ENCODE peak calls at places on chromosomes 3 and 15, in four cellular contexts. H is EL, E is WERI-Rb-1, L is cortex of kidney. V is an unnamed sample.

GRCh38 chr3:120203016-120203415 is 82.0 kb downstream of the GPR156 start:
- DNase-seq in H (peak), E (no peak), L (no peak), V (no peak)

GRCh38 chr15:47586653-47587224 is 130.6 kb upstream of the SEMA6D start:
- DNase-seq in H (no peak), E (no peak), L (no peak), V (no peak)

GRCh38 chr3:186717039-186717457 is at the start of gene KNG1:
- DNase-seq in H (no peak), E (no peak), L (no peak), V (no peak)

GRCh38 chr15:100900136-100900894 is 18.8 kb upstream of the LRRK1 start:
- DNase-seq in H (no peak), E (no peak), L (no peak), V (no peak)

GRCh38 chr15:80160570-80161156 is 7.9 kb downstream of the FAH start:
- DNase-seq in H (peak), E (no peak), L (no peak), V (no peak)

GRCh38 chr3:114452176-114452744 is 158.4 kb downstream of the TIGIT start:
- DNase-seq in H (no peak), E (no peak), L (no peak), V (no peak)

GRCh38 chr15:92733934-92734521 is 78.5 kb upstream of the FAM174B start:
- DNase-seq in H (peak), E (no peak), L (no peak), V (peak)

GRCh38 chr3:106913111-106913698 is 464.0 kb upstream of the CCDC54 start:
- DNase-seq in H (no peak), E (no peak), L (no peak), V (peak)

GRCh38 chr3:17579289-17580031 is 163.0 kb downstream of the TBC1D5 start:
- DNase-seq in H (no peak), E (no peak), L (no peak), V (no peak)

GRCh38 chr3:184380210-184380626 is 364 bp downstream of the CHRD start:
- DNase-seq in H (peak), E (peak), L (no peak), V (peak)

GRCh38 chr3:73214846-73215245 is 153.4 kb downstream of the EBLN2 start:
- DNase-seq in H (no peak), E (no peak), L (no peak), V (no peak)

GRCh38 chr15:85704021-85704420 is 90.7 kb downstream of the KLHL25 start:
- DNase-seq in H (no peak), E (no peak), L (no peak), V (no peak)

GRCh38 chr15:81330351-81331085 is 6.6 kb upstream of the STARD5 start:
- DNase-seq in H (no peak), E (no peak), L (no peak), V (no peak)

GRCh38 chr3:46695177-46695961 is 1.9 kb upstream of the ALS2CL start:
- DNase-seq in H (peak), E (peak), L (no peak), V (peak)

GRCh38 chr3:38563070-38563901 is 67.1 kb downstream of the EXOG start:
- DNase-seq in H (no peak), E (no peak), L (no peak), V (no peak)

GRCh38 chr3:186220886-186221285 is 112.0 kb upstream of the ETV5 start:
- DNase-seq in H (no peak), E (peak), L (no peak), V (peak)

V was measured in WTC11.